ENCODE peak calls at places on chromosomes 7 and 10, in six cellular contexts. One of them, this sample, is unnamed. For H3K9me3, the result is how much of the 10 kb centered on the place peaks cover.

GRCh38 chr7:46713868-46714596 is 793.0 kb upstream of the IGFBP3 start:
- DNase-seq in breast epithelium: no peak
- DNase-seq in upper lobe of left lung: no peak
- DNase-seq in neuronal stem cell: no peak
- DNase-seq in heart left ventricle: no peak
- DNase-seq in heart right ventricle: peak
- DNase-seq in this sample: no peak

GRCh38 chr7:120783721-120784120 is 74.2 kb downstream of the TSPAN12 start:
- DNase-seq in breast epithelium: no peak
- DNase-seq in heart right ventricle: no peak
- DNase-seq in upper lobe of left lung: no peak
- DNase-seq in neuronal stem cell: no peak
- DNase-seq in heart left ventricle: no peak
- DNase-seq in this sample: no peak

GRCh38 chr7:112262804-112263203 is 56.3 kb downstream of the ZNF277 start:
- DNase-seq in breast epithelium: no peak
- DNase-seq in neuronal stem cell: no peak
- DNase-seq in heart left ventricle: no peak
- DNase-seq in heart right ventricle: no peak
- DNase-seq in upper lobe of left lung: no peak
- DNase-seq in this sample: no peak

GRCh38 chr10:122147731-122148130 is 123.4 kb upstream of the BTBD16 start:
- DNase-seq in heart left ventricle: no peak
- DNase-seq in upper lobe of left lung: no peak
- DNase-seq in neuronal stem cell: no peak
- DNase-seq in heart right ventricle: no peak
- DNase-seq in breast epithelium: no peak
- DNase-seq in this sample: no peak

GRCh38 chr7:92641921-92642511 is 51.8 kb upstream of the FAM133B start:
- DNase-seq in neuronal stem cell: no peak
- DNase-seq in upper lobe of left lung: no peak
- DNase-seq in heart left ventricle: no peak
- DNase-seq in heart right ventricle: no peak
- DNase-seq in breast epithelium: no peak
- DNase-seq in this sample: no peak

GRCh38 chr7:120996333-120996982 is 7.9 kb downstream of the CPED1 start:
- DNase-seq in breast epithelium: no peak
- DNase-seq in heart left ventricle: no peak
- DNase-seq in heart right ventricle: peak
- DNase-seq in upper lobe of left lung: peak
- DNase-seq in neuronal stem cell: no peak
- DNase-seq in this sample: no peak

GRCh38 chr10:78769526-78769925 is 299.2 kb upstream of the ZMIZ1 start:
- DNase-seq in upper lobe of left lung: peak
- DNase-seq in heart left ventricle: peak
- DNase-seq in heart right ventricle: no peak
- DNase-seq in breast epithelium: peak
- DNase-seq in neuronal stem cell: no peak
- DNase-seq in this sample: no peak

GRCh38 chr10:2953495-2953894 is 113.9 kb upstream of the PFKP start:
- DNase-seq in heart right ventricle: no peak
- DNase-seq in upper lobe of left lung: no peak
- DNase-seq in heart left ventricle: no peak
- DNase-seq in neuronal stem cell: no peak
- DNase-seq in breast epithelium: no peak
- DNase-seq in this sample: no peak

GRCh38 chr7:102284891-102285540 is 1.7 kb upstream of the SH2B2 start:
- DNase-seq in upper lobe of left lung: peak
- DNase-seq in neuronal stem cell: no peak
- DNase-seq in breast epithelium: no peak
- DNase-seq in heart left ventricle: peak
- DNase-seq in heart right ventricle: peak
- DNase-seq in this sample: no peak

GRCh38 chr10:125375210-125375609 is 214.8 kb upstream of the CTBP2 start:
- DNase-seq in neuronal stem cell: no peak
- DNase-seq in heart right ventricle: no peak
- DNase-seq in upper lobe of left lung: no peak
- DNase-seq in heart left ventricle: no peak
- DNase-seq in breast epithelium: no peak
- DNase-seq in this sample: peak

DNA sequence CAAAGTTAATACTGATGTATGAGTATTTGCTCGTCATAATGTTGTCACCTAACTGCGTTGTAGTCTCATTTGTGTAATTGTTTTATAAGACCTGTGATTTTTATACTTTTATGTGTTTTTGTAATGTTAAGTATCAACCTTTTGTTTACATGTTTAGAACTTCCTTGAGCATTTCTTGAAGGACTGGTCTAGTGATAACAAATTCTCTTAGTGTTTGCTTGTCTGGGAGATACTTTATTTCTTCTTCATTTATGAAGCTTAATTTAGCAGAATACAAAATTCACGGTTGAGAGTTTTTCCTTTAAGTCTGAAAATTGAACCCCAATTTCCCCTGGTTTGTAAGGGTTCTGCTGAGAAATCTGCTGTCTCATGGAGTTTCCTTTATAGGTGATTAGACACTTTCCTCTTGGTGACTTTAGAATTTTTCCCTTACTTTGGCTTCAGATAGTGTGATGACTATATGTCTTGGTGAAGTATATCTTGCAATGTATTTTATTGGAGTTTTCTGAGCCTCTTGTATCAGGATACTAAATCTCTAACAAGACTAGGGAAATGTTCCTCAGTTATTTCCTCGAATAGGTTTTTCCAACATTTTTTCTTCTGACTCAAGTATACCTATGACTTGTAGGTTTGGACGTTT is 154.9 kb downstream of the WDR11 start:
- DNase-seq in neuronal stem cell: peak
- DNase-seq in heart right ventricle: no peak
- DNase-seq in breast epithelium: no peak
- DNase-seq in upper lobe of left lung: no peak
- DNase-seq in heart left ventricle: no peak
- DNase-seq in this sample: no peak
- H3K9me3 ChIP-seq in neuronal stem cell: under half
- H3K9me3 ChIP-seq in heart right ventricle: under half
- H3K9me3 ChIP-seq in breast epithelium: under half
- H3K9me3 ChIP-seq in upper lobe of left lung: under half
- H3K9me3 ChIP-seq in heart left ventricle: under half
- H3K9me3 ChIP-seq in this sample: under half

GRCh38 chr10:4916086-4916716 is 47.0 kb upstream of the AKR1C1 start:
- DNase-seq in breast epithelium: no peak
- DNase-seq in heart right ventricle: no peak
- DNase-seq in neuronal stem cell: no peak
- DNase-seq in heart left ventricle: no peak
- DNase-seq in upper lobe of left lung: no peak
- DNase-seq in this sample: no peak
- H3K4me3 ChIP-seq in breast epithelium: no peak
- H3K4me3 ChIP-seq in heart right ventricle: no peak
- H3K4me3 ChIP-seq in neuronal stem cell: no peak
- H3K4me3 ChIP-seq in heart left ventricle: no peak
- H3K4me3 ChIP-seq in upper lobe of left lung: no peak
- H3K4me3 ChIP-seq in this sample: no peak

GRCh38 chr7:149087366-149087765 is 3.2 kb downstream of the ZNF786 start:
- DNase-seq in upper lobe of left lung: no peak
- DNase-seq in neuronal stem cell: no peak
- DNase-seq in breast epithelium: no peak
- DNase-seq in heart right ventricle: no peak
- DNase-seq in heart left ventricle: no peak
- DNase-seq in this sample: no peak
- H3K9me3 ChIP-seq in upper lobe of left lung: under half
- H3K9me3 ChIP-seq in neuronal stem cell: under half
- H3K9me3 ChIP-seq in breast epithelium: under half
- H3K9me3 ChIP-seq in heart right ventricle: under half
- H3K9me3 ChIP-seq in heart left ventricle: under half
- H3K9me3 ChIP-seq in this sample: under half

DNA sequence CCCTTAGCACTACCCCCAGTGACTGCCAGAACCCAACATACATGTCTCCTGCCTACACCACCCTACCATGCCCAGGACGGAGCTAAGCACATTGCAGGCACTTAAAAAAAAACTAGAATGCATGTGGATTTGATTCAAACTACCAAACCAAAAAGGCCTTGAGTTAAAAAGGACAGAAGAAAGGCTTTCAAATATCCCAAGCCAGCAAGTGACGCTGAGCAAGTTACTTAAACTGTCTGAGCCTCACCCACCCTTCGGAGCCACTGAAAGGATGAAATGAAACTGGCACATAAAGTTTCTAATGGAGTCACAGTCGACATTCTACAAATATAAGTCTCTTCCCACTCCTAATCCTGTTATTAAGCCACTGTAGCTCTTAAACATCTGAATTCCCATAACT is 1.8 kb downstream of the CPXM2 start:
- DNase-seq in breast epithelium: no peak
- DNase-seq in heart left ventricle: no peak
- DNase-seq in heart right ventricle: no peak
- DNase-seq in upper lobe of left lung: peak
- DNase-seq in neuronal stem cell: no peak
- DNase-seq in this sample: no peak
- H3K4me3 ChIP-seq in breast epithelium: peak
- H3K4me3 ChIP-seq in heart left ventricle: peak
- H3K4me3 ChIP-seq in heart right ventricle: no peak
- H3K4me3 ChIP-seq in upper lobe of left lung: no peak
- H3K4me3 ChIP-seq in neuronal stem cell: no peak
- H3K4me3 ChIP-seq in this sample: no peak

GRCh38 chr7:64612452-64612851 is 49.6 kb upstream of the ZNF680 start:
- DNase-seq in neuronal stem cell: no peak
- DNase-seq in heart left ventricle: no peak
- DNase-seq in upper lobe of left lung: no peak
- DNase-seq in breast epithelium: no peak
- DNase-seq in heart right ventricle: no peak
- DNase-seq in this sample: no peak

GRCh38 chr7:64610997-64611396 is 48.1 kb upstream of the ZNF680 start:
- DNase-seq in heart left ventricle: no peak
- DNase-seq in heart right ventricle: no peak
- DNase-seq in breast epithelium: no peak
- DNase-seq in upper lobe of left lung: no peak
- DNase-seq in neuronal stem cell: no peak
- DNase-seq in this sample: no peak

GRCh38 chr7:64614812-64615211 is 51.1 kb upstream of the ZNF107 start:
- DNase-seq in neuronal stem cell: no peak
- DNase-seq in heart left ventricle: no peak
- DNase-seq in breast epithelium: no peak
- DNase-seq in upper lobe of left lung: no peak
- DNase-seq in heart right ventricle: no peak
- DNase-seq in this sample: no peak

GRCh38 chr7:64613653-64614052 is 50.8 kb upstream of the ZNF680 start:
- DNase-seq in heart right ventricle: no peak
- DNase-seq in breast epithelium: no peak
- DNase-seq in heart left ventricle: no peak
- DNase-seq in upper lobe of left lung: no peak
- DNase-seq in neuronal stem cell: no peak
- DNase-seq in this sample: no peak

GRCh38 chr7:64611717-64612116 is 48.8 kb upstream of the ZNF680 start:
- DNase-seq in heart left ventricle: no peak
- DNase-seq in breast epithelium: no peak
- DNase-seq in heart right ventricle: no peak
- DNase-seq in upper lobe of left lung: no peak
- DNase-seq in neuronal stem cell: no peak
- DNase-seq in this sample: no peak
- H3K9me3 ChIP-seq in heart left ventricle: under half
- H3K9me3 ChIP-seq in breast epithelium: under half
- H3K9me3 ChIP-seq in heart right ventricle: under half
- H3K9me3 ChIP-seq in upper lobe of left lung: under half
- H3K9me3 ChIP-seq in neuronal stem cell: under half
- H3K9me3 ChIP-seq in this sample: under half

DNA sequence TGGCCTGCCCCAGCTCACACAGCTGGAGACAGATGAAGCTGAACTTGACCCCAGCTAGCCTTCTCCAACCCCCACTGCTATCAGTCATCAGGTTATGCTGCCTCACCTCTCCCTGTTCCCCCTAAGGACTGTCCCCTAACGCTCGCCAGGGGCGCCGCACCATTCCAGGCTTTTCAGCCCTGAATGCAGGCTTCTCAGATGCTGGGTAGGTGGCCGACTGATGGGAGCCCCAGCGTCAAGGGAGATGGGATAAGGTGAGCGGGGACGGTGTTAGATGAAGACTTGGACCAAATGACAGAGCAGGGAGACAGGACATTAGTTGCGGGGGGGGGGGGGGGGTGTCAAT is 15.8 kb upstream of the OPALIN start:
- DNase-seq in upper lobe of left lung: no peak
- DNase-seq in breast epithelium: no peak
- DNase-seq in heart left ventricle: no peak
- DNase-seq in neuronal stem cell: no peak
- DNase-seq in heart right ventricle: no peak
- DNase-seq in this sample: no peak
- H3K4me3 ChIP-seq in upper lobe of left lung: no peak
- H3K4me3 ChIP-seq in breast epithelium: peak
- H3K4me3 ChIP-seq in heart left ventricle: peak
- H3K4me3 ChIP-seq in neuronal stem cell: peak
- H3K4me3 ChIP-seq in heart right ventricle: peak
- H3K4me3 ChIP-seq in this sample: no peak

GRCh38 chr7:37449621-37450020 is 957 bp upstream of the ELMO1 start:
- DNase-seq in heart left ventricle: no peak
- DNase-seq in heart right ventricle: no peak
- DNase-seq in upper lobe of left lung: no peak
- DNase-seq in neuronal stem cell: no peak
- DNase-seq in breast epithelium: no peak
- DNase-seq in this sample: no peak

GRCh38 chr7:37448637-37449331 is at the start of gene ELMO1:
- DNase-seq in upper lobe of left lung: peak
- DNase-seq in heart left ventricle: peak
- DNase-seq in breast epithelium: peak
- DNase-seq in neuronal stem cell: peak
- DNase-seq in heart right ventricle: peak
- DNase-seq in this sample: peak

GRCh38 chr7:37446371-37446770 is 2.3 kb downstream of the ELMO1 start:
- DNase-seq in upper lobe of left lung: peak
- DNase-seq in heart right ventricle: no peak
- DNase-seq in breast epithelium: no peak
- DNase-seq in heart left ventricle: no peak
- DNase-seq in neuronal stem cell: no peak
- DNase-seq in this sample: no peak

GRCh38 chr7:37450035-37450434 is 1.4 kb upstream of the ELMO1 start:
- DNase-seq in neuronal stem cell: no peak
- DNase-seq in upper lobe of left lung: no peak
- DNase-seq in heart left ventricle: no peak
- DNase-seq in breast epithelium: no peak
- DNase-seq in heart right ventricle: no peak
- DNase-seq in this sample: no peak

GRCh38 chr7:37448057-37448636 is 517 bp downstream of the ELMO1 start:
- DNase-seq in heart left ventricle: peak
- DNase-seq in breast epithelium: no peak
- DNase-seq in upper lobe of left lung: peak
- DNase-seq in heart right ventricle: peak
- DNase-seq in neuronal stem cell: no peak
- DNase-seq in this sample: no peak
- H3K9me3 ChIP-seq in heart left ventricle: under half
- H3K9me3 ChIP-seq in breast epithelium: under half
- H3K9me3 ChIP-seq in upper lobe of left lung: under half
- H3K9me3 ChIP-seq in heart right ventricle: under half
- H3K9me3 ChIP-seq in neuronal stem cell: under half
- H3K9me3 ChIP-seq in this sample: under half

This sample was measured in Caco-2.